ENCODE peak calls at places on chromosomes 13 and 19, in seven cellular contexts. B is GM23338, G is transverse colon, O is HepG2, I is suprapubic skin, H is Panc1, E is spleen. F is an unnamed sample. For H3K4me1, the result is how much of the 10 kb centered on the place peaks cover.

GRCh38 chr13:40345149-40345514 is 321.3 kb downstream of the FOXO1 start:
- DNase-seq in H (no peak), I (no peak), E (no peak), G (no peak), O (no peak), B (no peak), F (no peak)

GRCh38 chr19:2519482-2519881 is 43.6 kb downstream of the GADD45B start:
- DNase-seq in O (no peak), B (no peak), G (no peak), E (no peak), I (no peak), H (no peak), F (no peak)

GRCh38 chr19:3720533-3720917 is 12.3 kb downstream of the TJP3 start:
- DNase-seq in H (no peak), O (no peak), G (peak), E (no peak), B (peak), I (no peak), F (no peak)

GRCh38 chr13:99905224-99905623 is 66.3 kb downstream of the ZIC5 start:
- DNase-seq in O (peak), H (no peak), I (no peak), B (no peak), E (no peak), G (no peak), F (no peak)

GRCh38 chr13:94328336-94329041 is 151.0 kb downstream of the DCT start:
- DNase-seq in G (no peak), I (no peak), O (no peak), H (no peak), B (no peak), E (no peak), F (no peak)

GRCh38 chr13:99335603-99336002 is 28.4 kb upstream of the GPR183 start:
- DNase-seq in B (peak), E (no peak), I (no peak), H (no peak), G (no peak), O (no peak), F (no peak)

GRCh38 chr13:28463481-28463880 is 31.4 kb downstream of the FLT1 start:
- DNase-seq in E (no peak), B (no peak), H (no peak), O (no peak), I (no peak), G (no peak), F (peak)

GRCh38 chr19:42065511-42065910 is 4.5 kb downstream of the GRIK5 start:
- DNase-seq in O (no peak), E (no peak), H (no peak), I (no peak), G (no peak), B (no peak), F (no peak)

GRCh38 chr19:42466521-42467436 is 24.0 kb upstream of the CXCL17 start:
- DNase-seq in O (no peak), E (no peak), G (no peak), H (no peak), I (no peak), B (no peak), F (no peak)

GRCh38 chr13:102267191-102267590 is 134.7 kb downstream of the FGF14 start:
- DNase-seq in H (no peak), B (no peak), G (no peak), O (no peak), E (no peak), I (no peak), F (no peak)

GRCh38 chr13:46359731-46360130 is 27.3 kb downstream of the RUBCNL start:
- DNase-seq in E (no peak), G (no peak), I (no peak), H (no peak), O (no peak), B (no peak), F (no peak)

GRCh38 chr19:3776479-3777040 is 4.5 kb upstream of the RAX2 start:
- DNase-seq in G (no peak), O (no peak), H (no peak), E (no peak), I (no peak), B (no peak), F (no peak)

GRCh38 chr19:634975-635652 is 1.8 kb upstream of the POLRMT start:
- DNase-seq in O (no peak), I (no peak), G (no peak), B (no peak), E (no peak), H (no peak), F (no peak)

GRCh38 chr13:25291691-25292090 is 4.4 kb upstream of the MTMR6 start:
- DNase-seq in I (no peak), B (no peak), G (no peak), O (no peak), E (no peak), H (no peak), F (no peak)

GRCh38 chr13:45206340-45206739 is 5.5 kb upstream of the KCTD4 start:
- DNase-seq in I (no peak), H (peak), O (no peak), G (no peak), E (no peak), B (no peak), F (peak)

GRCh38 chr13:71055047-71055446 is 812.0 kb downstream of the DACH1 start:
- DNase-seq in H (no peak), B (no peak), O (no peak), E (no peak), G (no peak), I (no peak), F (no peak)

GRCh38 chr19:23415561-23416191 is 20.4 kb upstream of the ZNF91 start:
- DNase-seq in I (no peak), E (no peak), B (peak), H (no peak), G (peak), O (no peak), F (no peak)

DNA sequence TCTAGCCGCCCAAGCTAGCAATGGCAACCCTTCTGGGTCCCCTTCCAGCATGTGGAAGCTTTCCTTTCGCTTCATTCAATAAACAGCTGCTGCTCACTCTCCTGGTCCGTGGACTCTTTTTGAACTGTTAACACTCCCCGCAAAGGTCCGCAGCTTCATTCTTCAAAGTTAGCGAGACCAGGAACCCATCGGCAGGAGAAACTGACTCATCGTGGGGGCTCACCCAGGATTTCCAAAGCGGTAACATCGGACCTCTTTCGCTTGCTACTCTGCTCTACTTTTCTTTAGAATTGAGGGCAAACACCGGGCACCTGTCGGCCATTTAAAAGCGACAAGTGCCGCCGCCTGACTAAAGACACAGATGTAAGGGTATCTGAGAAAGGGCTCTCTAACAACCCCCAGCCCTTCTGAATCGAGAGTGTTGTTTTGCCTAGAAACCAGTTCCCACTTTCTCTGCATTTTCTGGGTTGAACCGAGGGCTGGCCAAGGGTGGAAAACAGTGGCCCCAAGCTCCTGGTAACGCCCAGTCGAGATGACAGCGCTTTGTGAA is 5.8 kb downstream of the UBA52 start:
- DNase-seq in I (no peak), H (no peak), E (no peak), O (no peak), B (peak), G (no peak), F (no peak)
- TF ChIP-seq POLR2AphosphoS5 in I (no peak), H (no peak), E (no peak), O (no peak), B (peak), G (no peak), F (no peak)

GRCh38 chr19:53877361-53877766 is 4.6 kb upstream of the PRKCG start:
- DNase-seq in G (no peak), I (no peak), H (no peak), E (no peak), B (peak), O (no peak), F (no peak)
- H3K4me1 ChIP-seq in G (under half), I (under half), H (under half), E (half or more), B (under half), O (under half), F (under half)

GRCh38 chr13:113843063-113843654 is 20.7 kb downstream of the GAS6 start:
- DNase-seq in I (no peak), E (peak), H (no peak), B (no peak), G (no peak), O (no peak), F (no peak)
- TF ChIP-seq POLR2AphosphoS5 in I (no peak), E (no peak), H (no peak), B (no peak), G (no peak), O (no peak), F (no peak)

GRCh38 chr19:5932593-5933262 is 18.7 kb downstream of the CAPS start:
- DNase-seq in E (no peak), H (no peak), I (no peak), B (no peak), O (no peak), G (no peak), F (no peak)
- H3K4me1 ChIP-seq in E (under half), H (under half), I (under half), B (under half), O (under half), G (under half), F (under half)

GRCh38 chr19:55311797-55312196 is 13.3 kb downstream of the TMEM150B start:
- DNase-seq in E (no peak), B (no peak), H (no peak), G (no peak), O (no peak), I (no peak), F (no peak)
- TF ChIP-seq POLR2AphosphoS5 in E (no peak), B (no peak), H (no peak), G (no peak), O (no peak), I (no peak), F (no peak)